ENCODE peak calls at places on chromosome 1, in four cellular contexts. One of them, this sample, is unnamed.

GRCh38 chr1:167440345-167440744 is 78.0 kb downstream of the CD247 start:
- DNase-seq in H1: no peak
- DNase-seq in K562: no peak
- DNase-seq in HepG2: no peak
- DNase-seq in this sample: no peak

GRCh38 chr1:188941986-188942385 is 1535.7 kb downstream of the BRINP3 start:
- DNase-seq in H1: no peak
- DNase-seq in K562: no peak
- DNase-seq in HepG2: no peak
- DNase-seq in this sample: no peak

GRCh38 chr1:229781453-229781852 is 155.4 kb downstream of the URB2 start:
- DNase-seq in H1: no peak
- DNase-seq in K562: no peak
- DNase-seq in HepG2: peak; percentile 2
- DNase-seq in this sample: peak; percentile 7

GRCh38 chr1:11967028-11967547 is 13.2 kb upstream of the MFN2 start:
- DNase-seq in H1: peak; percentile 76
- DNase-seq in K562: peak; percentile 50
- DNase-seq in HepG2: peak; percentile 89
- DNase-seq in this sample: peak; percentile 54

GRCh38 chr1:151853411-151853930 is at the start of gene THEM5:
- DNase-seq in H1: no peak
- DNase-seq in K562: no peak
- DNase-seq in HepG2: no peak
- DNase-seq in this sample: no peak

GRCh38 chr1:19456915-19457554 is 28.3 kb downstream of the CAPZB start:
- DNase-seq in H1: no peak
- DNase-seq in K562: no peak
- DNase-seq in HepG2: no peak
- DNase-seq in this sample: no peak

GRCh38 chr1:10540277-10541005 is 65.7 kb downstream of the PEX14 start:
- DNase-seq in H1: no peak
- DNase-seq in K562: no peak
- DNase-seq in HepG2: no peak
- DNase-seq in this sample: no peak

GRCh38 chr1:41618066-41618825 is 133.8 kb upstream of the EDN2 start:
- DNase-seq in H1: no peak
- DNase-seq in K562: no peak
- DNase-seq in HepG2: no peak
- DNase-seq in this sample: no peak

GRCh38 chr1:226862900-226863299 is 7.5 kb upstream of the PSEN2 start:
- DNase-seq in H1: no peak
- DNase-seq in K562: no peak
- DNase-seq in HepG2: no peak
- DNase-seq in this sample: no peak

GRCh38 chr1:15426492-15427279 is 11.6 kb upstream of the CTRC start:
- DNase-seq in H1: no peak
- DNase-seq in K562: peak; percentile 63
- DNase-seq in HepG2: no peak
- DNase-seq in this sample: no peak

GRCh38 chr1:84152649-84153056 is 8.6 kb downstream of the PRKACB start:
- DNase-seq in H1: no peak
- DNase-seq in K562: no peak
- DNase-seq in HepG2: no peak
- DNase-seq in this sample: no peak

GRCh38 chr1:111770916-111771315 is 15.2 kb downstream of the DDX20 start:
- DNase-seq in H1: no peak
- DNase-seq in K562: no peak
- DNase-seq in HepG2: no peak
- DNase-seq in this sample: no peak

GRCh38 chr1:193104906-193105820 is at the start of gene GLRX2:
- DNase-seq in H1: no peak
- DNase-seq in K562: peak; percentile 98
- DNase-seq in HepG2: peak; percentile 66
- DNase-seq in this sample: peak; percentile 71

GRCh38 chr1:22814176-22815042 is 103.8 kb downstream of the EPHB2 start:
- DNase-seq in H1: no peak
- DNase-seq in K562: no peak
- DNase-seq in HepG2: no peak
- DNase-seq in this sample: no peak

GRCh38 chr1:233085566-233085965 is 135.2 kb downstream of the NTPCR start:
- DNase-seq in H1: no peak
- DNase-seq in K562: no peak
- DNase-seq in HepG2: no peak
- DNase-seq in this sample: no peak

GRCh38 chr1:51567653-51568052 is 48.6 kb upstream of the EPS15 start:
- DNase-seq in H1: no peak
- DNase-seq in K562: no peak
- DNase-seq in HepG2: no peak
- DNase-seq in this sample: no peak

GRCh38 chr1:59029366-59029765 is 245.5 kb upstream of the JUN start:
- DNase-seq in H1: no peak
- DNase-seq in K562: no peak
- DNase-seq in HepG2: no peak
- DNase-seq in this sample: no peak

GRCh38 chr1:109272831-109273547 is 10.0 kb downstream of the PSRC1 start:
- DNase-seq in H1: no peak
- DNase-seq in K562: no peak
- DNase-seq in HepG2: no peak
- DNase-seq in this sample: no peak

GRCh38 chr1:76727520-76727919 is 139.8 kb upstream of the ST6GALNAC5 start:
- DNase-seq in H1: no peak
- DNase-seq in K562: no peak
- DNase-seq in HepG2: no peak
- DNase-seq in this sample: no peak
- TF ChIP-seq POLR2AphosphoS5 in H1: no peak
- TF ChIP-seq POLR2AphosphoS5 in K562: no peak
- TF ChIP-seq POLR2AphosphoS5 in HepG2: no peak
- TF ChIP-seq POLR2AphosphoS5 in this sample: no peak

DNA sequence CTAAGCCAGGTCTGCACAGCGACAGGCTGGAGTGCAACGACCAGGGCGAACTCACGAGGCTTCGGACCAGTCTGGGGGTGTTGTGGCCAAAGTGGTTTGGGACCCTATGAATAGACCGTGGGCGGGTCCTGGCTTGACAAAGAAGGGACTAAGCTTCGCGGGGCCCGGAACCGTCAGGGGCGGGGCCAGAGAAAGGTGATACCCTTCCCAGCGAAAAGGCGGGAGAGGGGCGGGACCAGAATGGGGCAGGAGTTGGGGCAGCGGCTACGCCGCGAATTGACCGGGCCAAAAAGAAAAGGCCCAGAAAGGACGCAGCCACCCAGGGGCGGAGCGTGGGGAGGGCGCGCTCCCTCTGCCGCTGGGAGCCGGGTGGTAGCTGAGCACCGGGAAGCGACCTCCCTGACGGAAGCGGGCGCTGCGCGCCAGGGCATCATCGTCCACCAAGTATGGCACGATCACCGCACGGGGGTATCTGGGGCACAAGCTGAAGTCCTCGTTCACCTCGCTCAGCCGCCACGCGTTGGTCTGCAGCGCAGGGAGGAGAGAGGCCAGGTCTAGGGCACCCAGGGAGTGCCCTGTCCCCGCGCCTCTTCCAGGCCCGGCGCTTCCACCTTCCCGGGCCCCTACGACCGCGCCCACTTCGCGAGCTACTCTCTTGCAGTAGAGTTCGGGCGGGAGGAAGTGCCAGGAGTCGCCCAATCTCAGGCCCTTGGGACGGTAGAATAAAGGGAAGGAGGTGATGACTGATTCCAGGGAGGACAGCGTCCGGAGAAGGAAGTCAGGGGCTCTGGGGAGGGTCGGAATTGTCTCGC is 6.7 kb upstream of the FAM167B start:
- DNase-seq in H1: peak; percentile 85
- DNase-seq in K562: no peak
- DNase-seq in HepG2: no peak
- DNase-seq in this sample: peak; percentile 58
- TF ChIP-seq CTCF in H1: peak; percentile 16
- TF ChIP-seq CTCF in K562: no peak
- TF ChIP-seq CTCF in HepG2: no peak
- TF ChIP-seq CTCF in this sample: peak; percentile 26

GRCh38 chr1:8061210-8061609 is 35.1 kb upstream of the ERRFI1 start:
- DNase-seq in H1: no peak
- DNase-seq in K562: no peak
- DNase-seq in HepG2: peak; percentile 77
- DNase-seq in this sample: peak; percentile 60
- TF ChIP-seq FOSL1 in H1: no peak
- TF ChIP-seq FOSL1 in K562: no peak
- TF ChIP-seq FOSL1 in HepG2: no peak
- TF ChIP-seq FOSL1 in this sample: no peak

DNA sequence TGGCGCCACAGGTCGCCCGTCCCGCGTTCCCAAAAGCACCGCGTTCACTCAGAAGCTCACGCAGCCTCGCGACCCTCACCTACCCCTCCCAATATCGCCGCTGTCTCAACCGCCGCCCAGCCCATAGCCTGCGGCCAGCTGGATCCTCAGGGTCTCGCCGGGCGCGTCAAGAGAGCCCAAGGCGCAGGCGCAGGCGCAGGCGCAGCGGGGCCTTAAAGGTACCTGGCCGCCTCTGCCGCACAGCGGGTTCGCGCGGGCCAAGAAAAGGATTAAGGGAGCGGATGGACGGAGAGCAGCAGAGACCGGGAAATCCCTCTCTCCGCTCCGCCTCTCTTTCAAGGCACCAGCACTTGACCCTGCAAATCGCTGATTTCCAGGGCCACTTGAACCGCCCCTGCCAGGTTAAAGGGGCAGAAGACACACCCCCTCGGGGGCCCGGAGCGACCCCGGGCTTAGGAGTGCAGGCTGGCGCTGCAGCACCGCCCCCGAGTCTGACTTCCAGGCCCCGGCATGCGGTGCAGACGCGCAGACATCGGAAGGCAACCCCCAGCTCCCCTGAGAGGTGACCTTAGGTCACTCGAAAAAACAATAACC is at the start of gene NBPF20:
- DNase-seq in H1: peak; percentile 36
- DNase-seq in K562: peak; percentile 76
- DNase-seq in HepG2: peak; percentile 72
- DNase-seq in this sample: peak; percentile 39
- TF ChIP-seq POLR2AphosphoS5 in H1: no peak
- TF ChIP-seq POLR2AphosphoS5 in K562: no peak
- TF ChIP-seq POLR2AphosphoS5 in HepG2: peak; percentile 54
- TF ChIP-seq POLR2AphosphoS5 in this sample: peak; percentile 64

GRCh38 chr1:155207578-155208405 is at the start of gene THBS3:
- DNase-seq in H1: no peak
- DNase-seq in K562: no peak
- DNase-seq in HepG2: no peak
- DNase-seq in this sample: no peak
- TF ChIP-seq CTCF in H1: no peak
- TF ChIP-seq CTCF in K562: no peak
- TF ChIP-seq CTCF in HepG2: no peak
- TF ChIP-seq CTCF in this sample: no peak

GRCh38 chr1:64482720-64483119 is 12.8 kb downstream of the CACHD1 start:
- DNase-seq in H1: no peak
- DNase-seq in K562: no peak
- DNase-seq in HepG2: no peak
- DNase-seq in this sample: no peak
- TF ChIP-seq FOSL1 in H1: no peak
- TF ChIP-seq FOSL1 in K562: no peak
- TF ChIP-seq FOSL1 in HepG2: no peak
- TF ChIP-seq FOSL1 in this sample: no peak